ENCODE peak calls at places on chromosome 17, in ten cellular contexts. R is mucosa of descending colon; W is HFFc6; Z is CD8-positive, alpha-beta T cell; E is type B pancreatic cell; S is lower lobe of right lung; L is stomach; A is cardiac fibroblast; V is cardiac muscle cell; Y is sigmoid colon. F is an unnamed sample.
A peak's percentile ranks its signal among the peaks of the same experiment; 100 is the strongest.

GRCh38 chr17:70767102-70767701 is 597.9 kb downstream of the KCNJ2 start:
- DNase-seq in E (no peak), Y (no peak), L (no peak), S (no peak), A (peak; percentile 74), Z (no peak), W (peak; percentile 30), V (peak; percentile 72), R (no peak), F (no peak)

GRCh38 chr17:18148586-18148985 is 35.0 kb upstream of the ALKBH5 start:
- DNase-seq in R (no peak), W (no peak), Y (no peak), V (no peak), A (no peak), S (no peak), E (no peak), L (no peak), Z (no peak), F (no peak)

GRCh38 chr17:35129973-35130351 is 8.5 kb downstream of the FNDC8 start:
- DNase-seq in V (no peak), A (no peak), L (no peak), Y (no peak), W (no peak), Z (no peak), E (no peak), R (no peak), S (no peak), F (no peak)

GRCh38 chr17:41792835-41793748 is 6.6 kb upstream of the JUP start:
- DNase-seq in Z (no peak), L (peak; percentile 83), W (no peak), E (no peak), V (peak; percentile 92), Y (no peak), R (peak; percentile 82), S (peak; percentile 75), A (peak; percentile 90), F (no peak)

GRCh38 chr17:3910420-3911270 is 5.6 kb downstream of the P2RX1 start:
- DNase-seq in E (no peak), Z (no peak), R (no peak), S (no peak), V (no peak), W (no peak), Y (no peak), L (no peak), A (no peak), F (no peak)

GRCh38 chr17:83189013-83189672 is 109.7 kb downstream of the METRNL start:
- DNase-seq in S (peak; percentile 38), Z (no peak), V (no peak), Y (peak; percentile 49), W (no peak), R (no peak), A (no peak), E (peak; percentile 62), L (no peak), F (peak; percentile 82)

GRCh38 chr17:40614431-40615294 is 33.0 kb downstream of the SMARCE1 start:
- DNase-seq in V (no peak), Z (no peak), A (no peak), S (no peak), W (no peak), E (no peak), Y (no peak), R (no peak), L (no peak), F (peak; percentile 71)

GRCh38 chr17:47978324-47978723 is 7.4 kb downstream of the CDK5RAP3 start:
- DNase-seq in S (no peak), Z (peak; percentile 49), R (no peak), A (peak; percentile 75), V (peak; percentile 75), Y (peak; percentile 72), W (peak; percentile 38), E (peak; percentile 77), L (peak; percentile 61), F (no peak)

GRCh38 chr17:79201536-79202227 is 127.1 kb downstream of the ENGASE start:
- DNase-seq in V (no peak), W (peak; percentile 11), Y (no peak), S (no peak), L (no peak), A (no peak), Z (no peak), R (no peak), E (no peak), F (no peak)

GRCh38 chr17:79202476-79202875 is 127.9 kb downstream of the ENGASE start:
- DNase-seq in R (no peak), S (no peak), A (no peak), Y (no peak), L (no peak), W (no peak), V (no peak), Z (no peak), E (no peak), F (no peak)

GRCh38 chr17:79203657-79204056 is 129.0 kb downstream of the ENGASE start:
- DNase-seq in L (no peak), R (no peak), W (no peak), Y (no peak), E (no peak), S (no peak), V (no peak), A (no peak), Z (no peak), F (no peak)

GRCh38 chr17:79204261-79204660 is 129.6 kb downstream of the ENGASE start:
- DNase-seq in Z (no peak), A (no peak), Y (no peak), S (no peak), W (no peak), L (no peak), V (no peak), R (no peak), E (no peak), F (no peak)

DNA sequence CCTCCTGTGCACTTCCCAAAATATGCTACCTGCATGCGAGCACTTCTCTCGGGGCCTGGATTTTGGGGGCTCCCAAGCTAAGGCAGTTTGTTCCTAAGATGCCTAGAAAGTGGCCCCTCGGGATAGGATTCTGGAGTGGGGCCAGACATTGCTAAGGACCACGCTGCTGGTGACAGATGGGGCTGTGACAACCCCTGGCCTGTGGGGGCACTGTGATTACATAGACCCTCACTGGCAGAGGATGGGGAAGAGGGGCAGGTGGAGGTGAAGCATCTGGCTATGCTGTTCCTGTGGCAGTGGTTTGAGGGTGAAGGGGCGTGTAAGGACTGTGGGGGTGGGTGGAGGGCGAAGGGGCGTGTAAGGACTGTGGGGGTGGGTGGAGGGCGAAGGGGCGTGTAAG is 128.4 kb downstream of the ENGASE start:
- DNase-seq in V (no peak), W (no peak), Z (no peak), E (no peak), A (no peak), L (no peak), R (no peak), S (no peak), Y (no peak), F (no peak)
- TF ChIP-seq CTCF in V (no peak), W (no peak), Z (no peak), E (no peak), A (no peak), L (no peak), R (no peak), S (no peak), Y (no peak), F (no peak)

GRCh38 chr17:8629371-8630226 is 926 bp downstream of the MYH10 start:
- DNase-seq in S (peak; percentile 49), W (no peak), V (peak; percentile 53), E (no peak), R (peak; percentile 45), Y (peak; percentile 80), A (peak; percentile 44), L (no peak), Z (no peak), F (no peak)

GRCh38 chr17:8630227-8630801 is at the start of gene MYH10:
- DNase-seq in Y (peak; percentile 70), A (no peak), W (no peak), L (no peak), R (no peak), Z (no peak), E (no peak), S (peak; percentile 48), V (no peak), F (no peak)

GRCh38 chr17:8632087-8632486 is 1.6 kb upstream of the MYH10 start:
- DNase-seq in L (no peak), W (no peak), Z (no peak), A (no peak), S (no peak), R (no peak), V (no peak), E (no peak), Y (no peak), F (no peak)

GRCh38 chr17:8631554-8631877 is 991 bp upstream of the MYH10 start:
- DNase-seq in Z (no peak), Y (no peak), R (no peak), W (no peak), S (no peak), E (no peak), L (no peak), A (no peak), V (peak; percentile 30), F (no peak)

GRCh38 chr17:8630802-8631553 is 453 bp upstream of the MYH10 start:
- DNase-seq in S (peak; percentile 98), W (peak; percentile 100), V (peak; percentile 100), R (peak; percentile 96), A (peak; percentile 100), L (peak; percentile 98), Z (peak; percentile 84), Y (peak; percentile 99), E (peak; percentile 99), F (peak; percentile 99)
- TF ChIP-seq CTCF in S (peak; percentile 32), W (peak; percentile 57), V (no peak), R (peak; percentile 8), A (no peak), L (no peak), Z (no peak), Y (no peak), E (peak; percentile 51), F (peak; percentile 18)

DNA sequence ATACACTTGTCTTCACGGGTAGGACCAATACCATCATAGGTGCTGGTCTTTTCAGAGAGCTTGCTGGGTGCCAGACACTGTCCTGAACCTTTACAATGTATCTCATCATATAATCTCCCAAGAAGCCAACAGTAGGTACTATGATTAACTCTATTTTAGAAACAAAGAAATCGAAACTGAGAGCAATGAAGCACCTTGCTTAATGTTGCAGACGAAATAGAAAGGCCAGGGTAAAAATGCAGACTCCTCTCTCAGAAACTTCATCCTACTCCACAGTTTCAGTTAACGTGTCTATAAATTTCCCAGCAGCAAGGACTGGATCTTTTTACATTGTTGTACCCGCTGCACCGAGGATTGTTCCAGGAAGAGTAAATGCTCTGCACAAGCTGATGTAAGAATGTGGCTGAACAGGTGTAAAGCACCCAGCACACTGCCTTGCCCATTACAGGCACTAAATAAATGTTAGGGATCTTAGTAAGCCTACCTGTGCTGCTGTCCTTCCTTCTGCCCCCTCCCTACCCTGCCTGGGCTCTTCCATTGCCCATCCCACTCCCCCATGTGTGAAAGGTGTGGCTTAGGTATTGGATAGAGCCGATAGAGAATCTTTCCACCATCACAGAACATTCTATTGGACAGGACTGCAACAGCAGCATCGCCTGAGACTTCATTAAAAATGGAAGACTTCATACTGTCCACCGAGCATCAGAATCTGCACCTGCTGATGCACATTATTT is 476.7 kb downstream of the SOX9 start:
- DNase-seq in L (no peak), V (no peak), E (no peak), Z (no peak), S (no peak), W (no peak), R (no peak), Y (no peak), A (no peak), F (no peak)
- TF ChIP-seq CTCF in L (no peak), V (no peak), E (no peak), Z (no peak), S (no peak), W (no peak), R (no peak), Y (no peak), A (no peak), F (no peak)

DNA sequence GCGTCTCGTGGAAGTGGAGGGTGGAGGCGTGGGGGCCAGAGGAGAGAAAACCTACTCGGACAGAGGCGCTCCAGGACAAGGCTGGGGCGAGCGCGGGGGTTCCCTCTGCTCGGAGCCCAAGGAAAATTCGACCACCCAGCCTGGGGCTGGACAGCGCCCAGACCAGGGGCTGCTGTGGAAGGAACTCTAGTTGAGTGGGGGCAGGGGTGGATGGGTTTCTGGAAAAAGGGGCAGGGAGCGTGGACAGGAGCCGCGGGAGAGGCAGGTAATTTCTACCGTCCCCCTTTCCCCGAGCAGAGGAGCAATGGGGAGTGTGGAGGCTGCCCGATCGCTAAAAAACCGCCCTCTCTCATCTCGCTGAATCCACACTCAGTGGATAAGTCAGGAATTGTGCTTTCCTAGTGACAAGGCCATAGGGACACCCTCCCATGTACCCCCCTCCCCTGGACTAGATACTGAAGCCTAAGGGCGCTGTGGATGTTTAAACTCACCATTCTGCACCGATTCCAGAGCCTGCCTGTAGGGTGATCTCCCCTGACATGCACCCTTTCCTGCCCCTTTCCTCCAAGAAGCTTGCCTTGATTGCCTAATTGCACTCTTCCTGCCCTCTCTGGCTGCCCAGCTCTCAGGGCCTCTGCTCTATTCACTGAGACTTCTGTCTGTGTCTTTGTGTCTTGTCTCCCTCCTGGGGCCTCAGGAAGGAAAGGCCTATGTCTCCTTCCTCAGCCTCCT is 90.7 kb upstream of the TMEM97 start:
- DNase-seq in V (peak; percentile 9), S (no peak), Y (no peak), Z (no peak), E (no peak), R (no peak), L (no peak), A (no peak), W (no peak), F (no peak)
- TF ChIP-seq CTCF in V (peak; percentile 15), S (no peak), Y (no peak), Z (no peak), E (peak; percentile 61), R (no peak), L (no peak), A (peak; percentile 29), W (peak; percentile 41), F (peak; percentile 26)